ENCODE peak calls at places on chromosome 16, in four cellular contexts. S is K562, P is HepG2, W is HCT116. L is an unnamed sample.

GRCh38 chr16:73365010-73365409 is 317.1 kb upstream of the ZFHX3 start:
- DNase-seq in W (no peak), P (no peak), S (no peak), L (no peak)

GRCh38 chr16:20901068-20901440 is 483 bp downstream of the LYRM1 start:
- DNase-seq in P (no peak), S (no peak), W (no peak), L (no peak)

GRCh38 chr16:2198283-2198682 is 1.9 kb upstream of the CASKIN1 start:
- DNase-seq in P (no peak), S (no peak), W (no peak), L (no peak)

GRCh38 chr16:2033057-2033911 is 6.6 kb downstream of the NHERF2 start:
- DNase-seq in P (peak; percentile 53), S (peak; percentile 50), W (no peak), L (no peak)

GRCh38 chr16:35195864-35196216 is 1736.4 kb downstream of the TP53TG3F start:
- DNase-seq in P (no peak), W (no peak), S (no peak), L (no peak)

GRCh38 chr16:54048994-54049929 is 237.3 kb downstream of the IRX3 start:
- DNase-seq in S (no peak), P (no peak), W (no peak), L (no peak)

GRCh38 chr16:3127745-3128144 is 7.1 kb upstream of the ZNF213 start:
- DNase-seq in W (no peak), P (no peak), S (no peak), L (no peak)

GRCh38 chr16:3865241-3865640 is 15.3 kb downstream of the CREBBP start:
- DNase-seq in P (no peak), W (no peak), S (peak; percentile 47), L (no peak)

GRCh38 chr16:50320310-50320709 is 48.5 kb downstream of the BRD7 start:
- DNase-seq in W (no peak), P (no peak), S (no peak), L (no peak)

GRCh38 chr16:19119564-19119963 is 5.8 kb downstream of the ITPRIPL2 start:
- DNase-seq in S (peak; percentile 67), P (no peak), W (no peak), L (no peak)

GRCh38 chr16:50367777-50368409 is 895 bp downstream of the BRD7 start:
- DNase-seq in W (no peak), S (no peak), P (no peak), L (no peak)

GRCh38 chr16:19883296-19883951 is 1.2 kb downstream of the GPRC5B start:
- DNase-seq in W (no peak), P (no peak), S (peak; percentile 51), L (no peak)

GRCh38 chr16:68722119-68723024 is 14.7 kb upstream of the CDH1 start:
- DNase-seq in W (no peak), P (no peak), S (no peak), L (no peak)

GRCh38 chr16:508884-509736 is 18.4 kb upstream of the CAPN15 start:
- DNase-seq in W (no peak), P (peak; percentile 96), S (no peak), L (no peak)

GRCh38 chr16:49453983-49454382 is 80.4 kb downstream of the C16orf78 start:
- DNase-seq in W (peak; percentile 3), S (peak; percentile 18), P (no peak), L (no peak)

GRCh38 chr16:2428051-2428786 is 1.0 kb upstream of the CCNF start:
- DNase-seq in P (no peak), S (peak; percentile 87), W (no peak), L (no peak)

GRCh38 chr16:52191533-52192134 is 355.3 kb downstream of the TOX3 start:
- DNase-seq in P (peak; percentile 76), W (peak; percentile 29), S (peak; percentile 59), L (peak; percentile 43)

GRCh38 chr16:53043986-53044571 is 8.6 kb downstream of the CHD9NB start:
- DNase-seq in S (no peak), W (no peak), P (peak; percentile 68), L (no peak)

GRCh38 chr16:57635266-57636097 is 7.1 kb downstream of the ADGRG1 start:
- DNase-seq in W (no peak), P (peak; percentile 85), S (no peak), L (no peak)

GRCh38 chr16:3729161-3730112 is 12.1 kb upstream of the TRAP1 start:
- DNase-seq in P (no peak), S (no peak), W (no peak), L (no peak)

GRCh38 chr16:58638148-58639036 is 8.8 kb upstream of the CNOT1 start:
- DNase-seq in W (peak; percentile 54), S (peak; percentile 60), P (peak; percentile 79), L (no peak)

GRCh38 chr16:62760398-62760797 is 724.2 kb upstream of the CDH8 start:
- DNase-seq in S (no peak), P (no peak), W (no peak), L (no peak)

GRCh38 chr16:75946058-75946457 is 219.8 kb upstream of the CPHXL start:
- DNase-seq in S (no peak), W (no peak), P (no peak), L (no peak)

GRCh38 chr16:11328172-11329079 is 16.8 kb upstream of the RMI2 start:
- DNase-seq in S (no peak), P (no peak), W (peak; percentile 62), L (peak; percentile 28)

GRCh38 chr16:11452746-11453344 is 107.6 kb downstream of the RMI2 start:
- DNase-seq in S (no peak), P (no peak), W (no peak), L (no peak)

GRCh38 chr16:81554993-81555392 is 110.4 kb downstream of the CMIP start:
- DNase-seq in P (no peak), W (no peak), S (no peak), L (no peak)

GRCh38 chr16:12178251-12178990 is 201.9 kb downstream of the SNX29 start:
- DNase-seq in P (no peak), W (no peak), S (no peak), L (no peak)

GRCh38 chr16:3602320-3602653 is 9.1 kb downstream of the SLX4 start:
- DNase-seq in P (no peak), S (no peak), W (no peak), L (no peak)

GRCh38 chr16:1474796-1475551 is at the start of gene CLCN7:
- DNase-seq in P (peak; percentile 67), S (peak; percentile 96), W (peak; percentile 55), L (peak; percentile 13)

GRCh38 chr16:678858-679807 is 1.1 kb upstream of the STUB1 start:
- DNase-seq in S (peak; percentile 88), P (peak; percentile 74), W (no peak), L (no peak)

GRCh38 chr16:68486671-68487495 is 38.6 kb upstream of the SMPD3 start:
- DNase-seq in W (no peak), P (no peak), S (no peak), L (no peak)

GRCh38 chr16:49951568-49952195 is 73.3 kb upstream of the CNEP1R1 start:
- DNase-seq in W (no peak), S (no peak), P (no peak), L (no peak)

GRCh38 chr16:55539488-55539887 is 27.0 kb upstream of the CAPNS2 start:
- DNase-seq in W (no peak), S (no peak), P (no peak), L (no peak)

GRCh38 chr16:3157229-3158013 is 22.6 kb downstream of the ZNF213 start:
- DNase-seq in P (peak; percentile 89), W (peak; percentile 90), S (peak; percentile 94), L (peak; percentile 99)

GRCh38 chr16:4661661-4662060 is 31.7 kb upstream of the NUDT16L1 start:
- DNase-seq in W (no peak), S (no peak), P (no peak), L (no peak)

GRCh38 chr16:35748621-35749252 is 2289.3 kb downstream of the TP53TG3F start:
- DNase-seq in W (no peak), S (no peak), P (no peak), L (no peak)

GRCh38 chr16:50924759-50925545 is 183.1 kb downstream of the CYLD start:
- DNase-seq in S (no peak), W (no peak), P (no peak), L (no peak)

GRCh38 chr16:81831722-81832126 is 52.6 kb downstream of the PLCG2 start:
- DNase-seq in P (no peak), S (peak; percentile 24), W (no peak), L (no peak)

GRCh38 chr16:30370444-30371247 is at the start of gene TBC1D10B:
- DNase-seq in W (peak; percentile 100), P (peak; percentile 100), S (peak; percentile 99), L (peak; percentile 100)

DNA sequence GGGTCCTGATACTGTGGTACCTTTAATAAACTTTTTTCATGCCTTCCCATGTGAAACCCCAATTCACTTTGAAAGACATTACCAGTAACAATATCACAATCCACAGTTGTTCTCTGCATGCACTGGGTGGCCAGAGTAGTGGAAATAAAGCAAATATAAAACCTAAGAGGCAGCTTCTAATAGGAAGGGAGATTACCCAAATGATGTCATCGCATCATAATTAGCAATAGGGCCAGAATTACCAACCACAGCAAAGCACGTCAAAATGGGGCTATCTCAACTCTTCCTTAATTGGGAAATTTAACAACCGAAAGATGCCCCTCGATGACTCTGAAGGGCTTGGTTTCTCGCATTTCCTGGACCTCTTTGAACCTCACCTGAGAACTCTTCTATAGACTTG is 224.8 kb downstream of the GRIN2A start:
- DNase-seq in S (no peak), P (no peak), W (no peak), L (no peak)
- TF ChIP-seq TCF7L2 in S (no peak), P (no peak), W (no peak), L (no peak)

GRCh38 chr16:29126057-29126494 is 141.2 kb downstream of the LAT start:
- DNase-seq in W (no peak), S (peak; percentile 15), P (no peak), L (no peak)
- TF ChIP-seq POLR2AphosphoS5 in W (no peak), S (no peak), P (no peak), L (no peak)

GRCh38 chr16:86977076-86977676 is 340.0 kb downstream of the C16orf95 start:
- DNase-seq in W (no peak), P (no peak), S (no peak), L (no peak)
- TF ChIP-seq SIN3A in W (no peak), P (no peak), S (no peak), L (no peak)

DNA sequence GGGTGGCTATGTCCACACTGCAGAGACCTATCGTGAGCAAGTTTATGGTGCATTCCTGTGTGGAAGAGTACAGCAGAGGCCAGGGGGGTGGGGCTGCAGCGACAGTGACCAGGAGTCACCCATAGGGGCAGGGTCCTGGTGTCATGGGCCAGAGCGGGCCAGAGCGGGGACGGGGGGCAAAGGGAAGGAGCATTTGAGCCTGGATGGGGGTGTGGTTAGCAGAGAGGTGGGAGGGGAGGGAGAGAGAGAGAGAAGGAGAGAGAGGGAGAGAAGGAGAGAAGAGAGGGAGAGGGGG is 17.8 kb downstream of the JPH3 start:
- DNase-seq in W (no peak), S (no peak), P (no peak), L (no peak)
- TF ChIP-seq TCF7L2 in W (no peak), S (no peak), P (no peak), L (no peak)

DNA sequence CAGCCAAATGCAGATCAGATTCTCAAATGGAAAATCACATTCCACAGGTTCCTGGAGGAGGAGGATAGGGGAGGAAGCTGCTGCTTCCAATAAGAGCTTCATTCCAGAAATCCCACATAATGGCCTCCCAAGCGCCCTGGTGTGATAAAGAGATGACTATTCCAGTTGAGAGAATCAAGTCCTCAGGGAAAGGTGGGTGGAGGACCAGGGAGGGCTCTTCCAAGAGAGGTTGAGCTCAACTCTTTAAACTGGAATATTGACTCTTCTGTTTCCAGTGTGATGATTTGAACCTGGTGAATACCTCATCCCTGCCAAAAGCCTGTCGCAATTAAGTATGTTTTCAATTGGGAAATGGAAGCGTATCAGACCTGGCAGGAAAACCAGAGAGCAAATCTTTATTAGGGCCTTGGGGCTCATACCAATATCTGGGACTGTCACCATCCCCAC is 81.4 kb upstream of the DYNLRB2 start:
- DNase-seq in P (no peak), W (no peak), S (no peak), L (no peak)
- TF ChIP-seq POLR2AphosphoS5 in P (no peak), W (no peak), S (no peak), L (no peak)

GRCh38 chr16:27728691-27729090 is 178.7 kb downstream of the KATNIP start:
- DNase-seq in S (no peak), W (no peak), P (no peak), L (no peak)
- TF ChIP-seq SIN3A in S (no peak), W (no peak), P (no peak), L (no peak)